ENCODE peak calls at places on chromosomes 12 and 14, in eight cellular contexts. L is posterior cingulate gyrus; D is GM13976; K is GM12865; S is CD8-positive, alpha-beta T cell; G is C1 segment of cervical spinal cord; N is GM03348; T is stimulated activated CD4-positive, alpha-beta T cell treated with anti-CD3 and anti-CD28 coated beads, Interleukin-2, amount 100 ng/mL, for 24 hours. M is an unnamed sample.

GRCh38 chr14:100293497-100294212 is 12.6 kb downstream of the SLC25A29 start:
- DNase-seq in L (no peak), D (no peak), K (no peak), S (no peak), G (no peak), N (no peak), T (no peak), M (peak)

GRCh38 chr12:3996322-3996721 is 123.1 kb upstream of the PARP11 start:
- DNase-seq in L (no peak), D (no peak), K (no peak), S (no peak), G (no peak), N (no peak), T (no peak), M (no peak)

GRCh38 chr14:64758711-64759554 is 54.7 kb downstream of the PLEKHG3 start:
- DNase-seq in L (peak), D (no peak), K (no peak), S (no peak), G (no peak), N (peak), T (no peak), M (no peak)

GRCh38 chr12:66962316-66962715 is 283.4 kb upstream of the GRIP1 start:
- DNase-seq in L (no peak), D (no peak), K (no peak), S (no peak), G (no peak), N (no peak), T (no peak), M (no peak)

GRCh38 chr12:18747960-18748359 is 10.0 kb downstream of the CAPZA3 start:
- DNase-seq in L (no peak), D (no peak), K (no peak), S (no peak), G (no peak), N (peak), T (no peak), M (no peak)

GRCh38 chr14:100530270-100531072 is 56.7 kb downstream of the BEGAIN start:
- DNase-seq in L (peak), D (no peak), K (no peak), S (no peak), G (no peak), N (peak), T (peak), M (peak)

GRCh38 chr12:48687595-48687994 is 5.6 kb upstream of the KANSL2 start:
- DNase-seq in L (no peak), D (no peak), K (no peak), S (no peak), G (no peak), N (no peak), T (no peak), M (no peak)

GRCh38 chr12:98352218-98352811 is 163.1 kb upstream of the TMPO start:
- DNase-seq in L (no peak), D (no peak), K (peak), S (no peak), G (no peak), N (peak), T (no peak), M (no peak)

GRCh38 chr12:91180577-91180976 is 2.0 kb downstream of the DCN start:
- DNase-seq in L (no peak), D (no peak), K (no peak), S (no peak), G (no peak), N (peak), T (no peak), M (no peak)

GRCh38 chr12:89501793-89502192 is 22.8 kb downstream of the GALNT4 start:
- DNase-seq in L (no peak), D (no peak), K (no peak), S (no peak), G (no peak), N (no peak), T (no peak), M (no peak)

GRCh38 chr14:94062344-94062904 is 18.6 kb downstream of the DDX24 start:
- DNase-seq in L (no peak), D (no peak), K (no peak), S (no peak), G (no peak), N (peak), T (no peak), M (no peak)

GRCh38 chr14:78595797-78596196 is 425.6 kb downstream of the NRXN3 start:
- DNase-seq in L (no peak), D (no peak), K (peak), S (no peak), G (no peak), N (no peak), T (no peak), M (peak)

GRCh38 chr14:30961330-30961729 is 64.1 kb upstream of the AP4S1 start:
- DNase-seq in L (no peak), D (no peak), K (no peak), S (no peak), G (no peak), N (no peak), T (no peak), M (no peak)

GRCh38 chr14:69543341-69544249 is 31.1 kb downstream of the CCDC177 start:
- DNase-seq in L (peak), D (no peak), K (peak), S (no peak), G (no peak), N (peak), T (no peak), M (no peak)

GRCh38 chr14:99245541-99246511 is 26.2 kb downstream of the BCL11B start:
- DNase-seq in L (peak), D (no peak), K (no peak), S (no peak), G (no peak), N (no peak), T (no peak), M (peak)

GRCh38 chr14:18688346-18688745 is 87.4 kb downstream of the OR11H12 start:
- DNase-seq in L (no peak), D (no peak), K (no peak), S (no peak), G (no peak), N (no peak), T (no peak), M (no peak)

GRCh38 chr12:76072568-76072967 is 11.9 kb downstream of the NAP1L1 start:
- DNase-seq in L (no peak), D (no peak), K (no peak), S (no peak), G (no peak), N (no peak), T (no peak), M (no peak)

GRCh38 chr12:124422142-124422569 is 127.3 kb downstream of the RFLNA start:
- DNase-seq in L (peak), D (no peak), K (no peak), S (no peak), G (no peak), N (no peak), T (no peak), M (no peak)

GRCh38 chr12:43117226-43117930 is 434.6 kb downstream of the ADAMTS20 start:
- DNase-seq in L (no peak), D (no peak), K (no peak), S (no peak), G (no peak), N (no peak), T (no peak), M (no peak)

GRCh38 chr14:22981090-22982012 is 1.0 kb downstream of the AJUBA start:
- DNase-seq in L (no peak), D (no peak), K (no peak), S (no peak), G (no peak), N (peak), T (no peak), M (peak)

GRCh38 chr12:100826323-100826722 is 31.7 kb downstream of the ANO4 start:
- DNase-seq in L (peak), D (no peak), K (peak), S (no peak), G (no peak), N (peak), T (no peak), M (peak)

GRCh38 chr12:92096346-92097136 is 49.1 kb downstream of the BTG1 start:
- DNase-seq in L (no peak), D (no peak), K (peak), S (no peak), G (no peak), N (no peak), T (no peak), M (no peak)

GRCh38 chr14:76710093-76711010 is 50.9 kb upstream of the VASH1 start:
- DNase-seq in L (no peak), D (peak), K (peak), S (no peak), G (no peak), N (peak), T (peak), M (no peak)

GRCh38 chr14:33191855-33192254 is 253.2 kb downstream of the NPAS3 start:
- DNase-seq in L (no peak), D (no peak), K (no peak), S (no peak), G (no peak), N (no peak), T (no peak), M (no peak)

GRCh38 chr14:51877807-51878206 is 17.4 kb downstream of the GNG2 start:
- DNase-seq in L (no peak), D (no peak), K (no peak), S (no peak), G (no peak), N (no peak), T (no peak), M (no peak)

GRCh38 chr14:47606601-47607000 is 68.8 kb downstream of the MDGA2 start:
- DNase-seq in L (no peak), D (no peak), K (no peak), S (no peak), G (no peak), N (no peak), T (no peak), M (no peak)

GRCh38 chr12:20731274-20731673 is 36.1 kb downstream of the SLCO1C1 start:
- DNase-seq in L (no peak), D (no peak), K (no peak), S (no peak), G (no peak), N (no peak), T (no peak), M (no peak)

GRCh38 chr12:30515351-30515750 is 180.3 kb downstream of the IPO8 start:
- DNase-seq in L (no peak), D (no peak), K (no peak), S (no peak), G (no peak), N (no peak), T (no peak), M (no peak)

GRCh38 chr12:80017261-80017870 is 82.0 kb upstream of the OTOGL start:
- DNase-seq in L (no peak), D (no peak), K (no peak), S (no peak), G (no peak), N (no peak), T (no peak), M (no peak)

GRCh38 chr14:39265032-39265431 is 31.3 kb downstream of the MIA2 start:
- DNase-seq in L (no peak), D (no peak), K (no peak), S (no peak), G (no peak), N (peak), T (no peak), M (no peak)

GRCh38 chr12:114743799-114744198 is 59.8 kb upstream of the TBX3 start:
- DNase-seq in L (no peak), D (no peak), K (no peak), S (no peak), G (no peak), N (no peak), T (no peak), M (no peak)

GRCh38 chr12:25852792-25853191 is 105.7 kb upstream of the RASSF8 start:
- DNase-seq in L (no peak), D (no peak), K (no peak), S (no peak), G (no peak), N (no peak), T (no peak), M (no peak)

GRCh38 chr12:25436206-25436912 is 116.7 kb downstream of the LMNTD1 start:
- DNase-seq in L (peak), D (peak), K (peak), S (peak), G (no peak), N (peak), T (no peak), M (no peak)

GRCh38 chr12:19402743-19403400 is 36.4 kb upstream of the AEBP2 start:
- DNase-seq in L (peak), D (no peak), K (no peak), S (no peak), G (peak), N (no peak), T (no peak), M (no peak)

GRCh38 chr14:56474419-56475022 is 105.1 kb upstream of the TMEM260 start:
- DNase-seq in L (no peak), D (peak), K (peak), S (no peak), G (no peak), N (peak), T (no peak), M (no peak)

GRCh38 chr14:48792376-48793024 is 793.7 kb downstream of the RPS29 start:
- DNase-seq in L (peak), D (no peak), K (no peak), S (no peak), G (no peak), N (no peak), T (no peak), M (no peak)

GRCh38 chr12:57522887-57523705 is 472 bp downstream of the MBD6 start:
- DNase-seq in L (peak), D (no peak), K (peak), S (peak), G (no peak), N (no peak), T (peak), M (peak)

M was measured in WTC11.